ENCODE peak calls at places on chromosomes 3 and 15, in six cellular contexts. T is H9, F is mesenchymal stem cell, H is IMR-90, A is H1, N is trophoblast cell. B is an unnamed sample.

GRCh38 chr3:79960594-79960993 is 192.8 kb upstream of the ROBO1 start:
- DNase-seq in H (no peak), F (no peak), T (no peak), A (no peak), N (no peak), B (no peak)

GRCh38 chr15:38600241-38600640 is 35.6 kb upstream of the RASGRP1 start:
- DNase-seq in N (no peak), F (no peak), H (no peak), T (no peak), A (no peak), B (no peak)

GRCh38 chr3:859135-859534 is 233.7 kb upstream of the CNTN6 start:
- DNase-seq in H (no peak), F (no peak), A (no peak), N (no peak), T (no peak), B (no peak)

GRCh38 chr15:57427367-57427821 is 51.1 kb downstream of the CGNL1 start:
- DNase-seq in T (peak; percentile 50), A (peak; percentile 23), N (peak; percentile 91), H (no peak), F (peak; percentile 48), B (peak; percentile 17)

GRCh38 chr15:61996056-61996635 is 64.1 kb downstream of the VPS13C start:
- DNase-seq in T (no peak), F (no peak), H (peak; percentile 12), A (no peak), N (no peak), B (no peak)

GRCh38 chr3:170440346-170440745 is 21.7 kb downstream of the CLDN11 start:
- DNase-seq in A (no peak), F (peak; percentile 20), H (peak; percentile 63), T (no peak), N (no peak), B (no peak)

GRCh38 chr3:42975456-42975855 is 3.7 kb upstream of the GASK1A start:
- DNase-seq in H (no peak), A (no peak), F (no peak), T (no peak), N (no peak), B (no peak)

GRCh38 chr3:191961036-191961435 is 500.1 kb downstream of the PYDC2 start:
- DNase-seq in H (no peak), F (peak; percentile 71), A (no peak), N (no peak), T (no peak), B (no peak)

GRCh38 chr3:94967196-94967595 is 904.3 kb downstream of the NSUN3 start:
- DNase-seq in F (no peak), N (no peak), T (no peak), A (no peak), H (no peak), B (no peak)

GRCh38 chr3:115692887-115693524 is 69.7 kb downstream of the GAP43 start:
- DNase-seq in T (peak; percentile 81), H (peak; percentile 72), A (peak; percentile 41), F (peak; percentile 77), N (peak; percentile 89), B (peak; percentile 78)

GRCh38 chr3:48013288-48013980 is 2.8 kb downstream of the MAP4 start:
- DNase-seq in H (peak; percentile 91), F (peak; percentile 92), N (peak; percentile 15), T (no peak), A (no peak), B (no peak)

GRCh38 chr15:95018888-95019545 is 787.7 kb downstream of the MCTP2 start:
- DNase-seq in N (peak; percentile 32), H (peak; percentile 83), T (no peak), A (no peak), F (peak; percentile 87), B (no peak)

GRCh38 chr15:83292317-83292716 is 7.9 kb upstream of the BNC1 start:
- DNase-seq in T (no peak), N (no peak), F (no peak), H (peak; percentile 54), A (no peak), B (no peak)

DNA sequence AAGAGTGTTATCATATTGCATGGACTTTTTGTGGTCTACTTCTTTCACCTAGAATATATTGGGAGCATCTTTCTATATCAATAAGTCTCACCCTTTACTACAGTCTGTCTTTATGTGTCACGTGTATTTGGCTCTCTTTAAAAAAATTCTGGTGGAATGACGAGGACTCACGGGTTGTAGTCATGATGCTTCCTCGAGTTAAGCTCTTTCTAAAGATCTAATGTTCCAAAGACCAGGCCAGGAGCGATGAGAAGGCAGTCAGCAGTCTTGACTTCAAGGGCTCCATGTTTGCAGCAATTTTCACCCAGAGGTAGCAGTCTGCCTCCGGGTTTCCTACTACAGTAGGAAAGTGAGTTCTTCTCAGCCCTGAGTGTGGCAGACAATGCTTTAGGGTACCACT is 88.9 kb downstream of the FRMD4B start:
- DNase-seq in N (no peak), H (no peak), T (no peak), A (no peak), F (no peak), B (no peak)
- H4K91ac ChIP-seq in N (no peak overlapping the region), H (no peak overlapping the region), T (no peak overlapping the region), A (no peak overlapping the region), F (no peak overlapping the region), B (no peak overlapping the region)

GRCh38 chr3:38455639-38456430 is 2.1 kb downstream of the ACVR2B start:
- DNase-seq in T (no peak), A (peak; percentile 29), F (peak; percentile 60), H (peak; percentile 29), N (peak; percentile 1), B (no peak)
- H3K23ac ChIP-seq in T (no peak overlapping the region), A (no peak overlapping the region), F (no peak overlapping the region), H (peak overlapping the region; percentile 17), N (no peak overlapping the region), B (no peak overlapping the region)

GRCh38 chr15:70198441-70199123 is 100.9 kb upstream of the TLE3 start:
- DNase-seq in H (no peak), T (no peak), F (no peak), A (no peak), N (no peak), B (no peak)
- H4K91ac ChIP-seq in H (no peak overlapping the region), T (no peak overlapping the region), F (no peak overlapping the region), A (no peak overlapping the region), N (peak overlapping the region; percentile 21), B (no peak overlapping the region)

GRCh38 chr3:187185759-187186158 is 11.5 kb upstream of the RTP1 start:
- DNase-seq in A (peak; percentile 68), F (no peak), N (no peak), H (no peak), T (peak; percentile 92), B (no peak)
- H3K23ac ChIP-seq in A (no peak overlapping the region), F (no peak overlapping the region), N (no peak overlapping the region), H (peak overlapping the region; percentile 31), T (no peak overlapping the region), B (no peak overlapping the region)

DNA sequence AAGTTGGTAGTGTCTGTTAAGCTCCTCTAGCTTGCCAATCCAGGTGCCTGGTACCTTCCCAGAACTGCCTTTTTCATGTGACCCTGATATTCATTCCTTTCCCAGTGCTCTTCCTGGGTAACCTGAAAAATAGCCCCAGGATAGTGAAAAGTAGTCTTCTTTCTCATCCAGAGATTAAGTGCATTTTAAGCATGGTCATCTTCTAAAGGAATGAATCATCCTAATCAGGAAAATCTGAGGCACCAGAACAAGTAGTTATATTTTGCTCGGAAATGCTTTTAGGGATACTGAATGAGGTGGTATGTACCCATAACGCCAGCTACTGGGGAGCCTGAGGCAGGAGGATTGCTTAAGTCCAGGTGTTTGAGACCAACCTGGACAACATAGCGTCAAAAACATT is 23.1 kb upstream of the PDCD6IP start:
- DNase-seq in F (no peak), H (no peak), A (no peak), T (no peak), N (peak; percentile 86), B (no peak)
- H4K91ac ChIP-seq in F (no peak overlapping the region), H (no peak overlapping the region), A (no peak overlapping the region), T (no peak overlapping the region), N (no peak overlapping the region), B (no peak overlapping the region)

DNA sequence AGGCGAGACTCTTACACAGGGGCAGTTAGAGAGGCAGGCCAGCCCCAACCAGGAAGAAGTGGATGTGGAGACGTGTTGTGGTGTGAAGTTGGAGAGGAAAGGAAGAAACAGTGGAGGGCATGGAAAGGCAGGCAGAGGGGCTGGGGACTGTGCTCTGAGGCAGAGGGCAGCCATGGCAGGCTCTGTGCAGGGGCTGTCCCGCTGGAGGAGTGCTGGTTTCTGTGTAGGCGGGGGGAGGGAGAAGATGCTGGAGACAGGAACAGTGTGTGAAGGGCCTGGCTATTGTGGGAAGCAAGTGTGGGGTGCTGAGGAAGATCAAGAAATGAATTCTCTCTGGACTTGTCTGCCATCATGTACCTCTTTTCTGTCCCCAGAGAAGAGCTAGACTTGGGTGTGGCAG is 21.0 kb downstream of the SNAPC5 start:
- DNase-seq in F (no peak), A (no peak), T (no peak), H (no peak), N (no peak), B (no peak)
- H3K23ac ChIP-seq in F (no peak overlapping the region), A (no peak overlapping the region), T (no peak overlapping the region), H (no peak overlapping the region), N (no peak overlapping the region), B (no peak overlapping the region)

GRCh38 chr3:44396200-44397171 is 57.9 kb downstream of the TCAIM start:
- DNase-seq in F (no peak), A (no peak), T (no peak), N (no peak), H (no peak), B (no peak)
- H4K91ac ChIP-seq in F (no peak overlapping the region), A (no peak overlapping the region), T (no peak overlapping the region), N (no peak overlapping the region), H (no peak overlapping the region), B (no peak overlapping the region)

GRCh38 chr15:34969340-34970097 is at the start of gene AQR:
- DNase-seq in N (peak; percentile 99), T (peak; percentile 97), A (peak; percentile 95), H (peak; percentile 98), F (peak; percentile 98), B (peak; percentile 95)
- H3K23ac ChIP-seq in N (no peak within 1 kb of the TSS), T (no peak within 1 kb of the TSS), A (no peak within 1 kb of the TSS), H (peak within 1 kb of the TSS; percentile 55), F (no peak within 1 kb of the TSS), B (peak within 1 kb of the TSS; percentile 83)

B was measured in neuronal stem cell.